ENCODE peak calls at places on chromosome 4, in ten cellular contexts. G is activated T-helper 9 cell treated with anti-CD3 and anti-CD28 coated beads, Interleukin-2, amount 50 U/mL, for 16 hours; Q is right cardiac atrium; U is aorta; A is NAMALWA; F is activated CD4-positive, alpha-beta T cell treated with anti-CD3 and anti-CD28 coated beads for 36 hours; I is activated gamma-delta T cell treated with Interleukin-2 at 50 U/mL for 16 hours; W is neural crest cell; J is NB4; P is K562. C is an unnamed sample.

GRCh38 chr4:77525538-77525937 is 80.1 kb upstream of the CXCL13 start:
- DNase-seq in G (no peak), Q (no peak), U (no peak), A (no peak), F (no peak), I (no peak), W (no peak), J (no peak), P (no peak), C (no peak)

GRCh38 chr4:73224886-73225285 is 33.7 kb downstream of the ANKRD17 start:
- DNase-seq in G (no peak), Q (no peak), U (no peak), A (peak; percentile 20), F (no peak), I (no peak), W (no peak), J (no peak), P (no peak), C (peak; percentile 8)

GRCh38 chr4:35300996-35301774 is 943.1 kb downstream of the ARAP2 start:
- DNase-seq in G (no peak), Q (no peak), U (no peak), A (no peak), F (no peak), I (no peak), W (peak; percentile 9), J (no peak), P (no peak), C (no peak)

GRCh38 chr4:15695240-15695699 is 7.6 kb upstream of the BST1 start:
- DNase-seq in G (no peak), Q (no peak), U (no peak), A (no peak), F (no peak), I (no peak), W (no peak), J (peak; percentile 45), P (no peak), C (peak; percentile 21)

GRCh38 chr4:125266901-125267601 is 47.7 kb upstream of the FAT4 start:
- DNase-seq in G (no peak), Q (no peak), U (no peak), A (no peak), F (no peak), I (no peak), W (no peak), J (no peak), P (no peak), C (no peak)

GRCh38 chr4:1060646-1061371 is 49.4 kb downstream of the FGFRL1 start:
- DNase-seq in G (no peak), Q (no peak), U (no peak), A (no peak), F (no peak), I (no peak), W (no peak), J (no peak), P (no peak), C (no peak)

GRCh38 chr4:101458473-101458872 is 111.1 kb upstream of the PPP3CA start:
- DNase-seq in G (no peak), Q (no peak), U (no peak), A (no peak), F (no peak), I (no peak), W (no peak), J (no peak), P (no peak), C (no peak)

GRCh38 chr4:84582988-84583870 is at the start of gene CDS1:
- DNase-seq in G (peak; percentile 5), Q (peak; percentile 15), U (peak; percentile 47), A (no peak), F (no peak), I (peak; percentile 34), W (peak; percentile 16), J (peak; percentile 38), P (peak; percentile 16), C (no peak)

GRCh38 chr4:158195297-158195696 is 15.0 kb upstream of the TMEM144 start:
- DNase-seq in G (no peak), Q (no peak), U (no peak), A (no peak), F (no peak), I (no peak), W (no peak), J (no peak), P (no peak), C (no peak)

GRCh38 chr4:10581022-10581421 is 103.5 kb downstream of the CLNK start:
- DNase-seq in G (no peak), Q (no peak), U (no peak), A (no peak), F (no peak), I (no peak), W (no peak), J (no peak), P (no peak), C (no peak)

GRCh38 chr4:123474817-123475216 is 78.2 kb downstream of the SPRY1 start:
- DNase-seq in G (no peak), Q (no peak), U (no peak), A (no peak), F (no peak), I (no peak), W (no peak), J (no peak), P (no peak), C (no peak)

GRCh38 chr4:10140866-10141759 is 24.5 kb upstream of the WDR1 start:
- DNase-seq in G (no peak), Q (no peak), U (no peak), A (no peak), F (no peak), I (no peak), W (no peak), J (no peak), P (peak; percentile 54), C (no peak)

GRCh38 chr4:35723973-35724372 is 520.3 kb downstream of the ARAP2 start:
- DNase-seq in G (no peak), Q (no peak), U (no peak), A (no peak), F (no peak), I (no peak), W (no peak), J (no peak), P (no peak), C (no peak)

GRCh38 chr4:158813113-158813512 is 44.3 kb downstream of the FNIP2 start:
- DNase-seq in G (no peak), Q (no peak), U (no peak), A (no peak), F (no peak), I (no peak), W (no peak), J (no peak), P (no peak), C (no peak)

GRCh38 chr4:8468746-8469535 is 28.4 kb downstream of the TRMT44 start:
- DNase-seq in G (peak; percentile 29), Q (peak; percentile 58), U (peak; percentile 76), A (peak; percentile 65), F (peak; percentile 80), I (no peak), W (peak; percentile 69), J (peak; percentile 79), P (peak; percentile 78), C (peak; percentile 34)

GRCh38 chr4:101994247-101994775 is 203.8 kb downstream of the BANK1 start:
- DNase-seq in G (no peak), Q (no peak), U (no peak), A (no peak), F (no peak), I (no peak), W (no peak), J (no peak), P (no peak), C (no peak)

GRCh38 chr4:149047368-149047767 is 605.2 kb upstream of the NR3C2 start:
- DNase-seq in G (no peak), Q (no peak), U (no peak), A (no peak), F (no peak), I (no peak), W (no peak), J (no peak), P (no peak), C (no peak)

GRCh38 chr4:52848255-52848654 is 13.9 kb upstream of the RASL11B start:
- DNase-seq in G (no peak), Q (no peak), U (no peak), A (no peak), F (no peak), I (no peak), W (no peak), J (no peak), P (no peak), C (no peak)

GRCh38 chr4:139301821-139302611 is at the start of gene NDUFC1:
- DNase-seq in G (peak; percentile 58), Q (peak; percentile 49), U (peak; percentile 66), A (peak; percentile 86), F (peak; percentile 83), I (peak; percentile 57), W (peak; percentile 42), J (peak; percentile 79), P (peak; percentile 52), C (peak; percentile 60)

GRCh38 chr4:158268553-158268952 is 58.3 kb downstream of the TMEM144 start:
- DNase-seq in G (no peak), Q (no peak), U (no peak), A (no peak), F (no peak), I (no peak), W (no peak), J (no peak), P (no peak), C (no peak)

GRCh38 chr4:26916195-26916594 is 55.6 kb downstream of the STIM2 start:
- DNase-seq in G (no peak), Q (no peak), U (no peak), A (no peak), F (no peak), I (no peak), W (no peak), J (no peak), P (no peak), C (no peak)

GRCh38 chr4:23728971-23729370 is 160.9 kb downstream of the PPARGC1A start:
- DNase-seq in G (no peak), Q (no peak), U (no peak), A (no peak), F (no peak), I (no peak), W (no peak), J (no peak), P (no peak), C (no peak)

GRCh38 chr4:122739174-122739573 is 6.7 kb downstream of the BBS12 start:
- DNase-seq in G (no peak), Q (no peak), U (no peak), A (no peak), F (no peak), I (no peak), W (no peak), J (peak; percentile 8), P (no peak), C (peak; percentile 74)

GRCh38 chr4:81164623-81165416 is 50.2 kb downstream of the PRKG2 start:
- DNase-seq in G (no peak), Q (no peak), U (no peak), A (no peak), F (peak; percentile 48), I (no peak), W (no peak), J (no peak), P (no peak), C (no peak)

GRCh38 chr4:16508968-16509367 is 282.7 kb upstream of the TAPT1 start:
- DNase-seq in G (no peak), Q (no peak), U (no peak), A (peak; percentile 46), F (no peak), I (no peak), W (no peak), J (peak; percentile 29), P (peak; percentile 43), C (no peak)

GRCh38 chr4:153115322-153116100 is 88.7 kb upstream of the TRIM2 start:
- DNase-seq in G (peak; percentile 58), Q (no peak), U (peak; percentile 65), A (peak; percentile 76), F (peak; percentile 87), I (peak; percentile 62), W (no peak), J (peak; percentile 26), P (no peak), C (peak; percentile 61)

GRCh38 chr4:123651127-123651526 is 254.5 kb downstream of the SPRY1 start:
- DNase-seq in G (no peak), Q (no peak), U (no peak), A (no peak), F (no peak), I (no peak), W (no peak), J (no peak), P (no peak), C (no peak)

GRCh38 chr4:24598025-24598424 is 13.7 kb upstream of the DHX15 start:
- DNase-seq in G (no peak), Q (no peak), U (no peak), A (no peak), F (no peak), I (no peak), W (no peak), J (no peak), P (no peak), C (no peak)